ENCODE peak calls at places on chromosomes 12 and 14, in eight cellular contexts. V is amniotic stem cell, P is right lobe of liver, T is stromal cell of bone marrow, S is H7, F is A673, E is brain microvascular endothelial cell, N is choroid plexus epithelial cell. I is an unnamed sample.

GRCh38 chr12:14099994-14100393 is 118.6 kb upstream of the GRIN2B start:
- DNase-seq in V (no peak), P (no peak), T (no peak), S (no peak), F (no peak), E (no peak), N (no peak), I (no peak)

GRCh38 chr12:120903382-120903817 is 758 bp downstream of the SPPL3 start:
- DNase-seq in V (no peak), P (peak), T (no peak), S (peak), F (peak), E (peak), N (peak), I (no peak)

GRCh38 chr14:53850714-53851296 is 105.8 kb downstream of the BMP4 start:
- DNase-seq in V (peak), P (no peak), T (peak), S (no peak), F (no peak), E (peak), N (peak), I (no peak)

GRCh38 chr12:15842106-15842505 is 40.1 kb upstream of the STRAP start:
- DNase-seq in V (no peak), P (no peak), T (peak), S (no peak), F (no peak), E (peak), N (peak), I (no peak)

GRCh38 chr12:75974323-75975273 is 57.0 kb downstream of the PHLDA1 start:
- DNase-seq in V (no peak), P (no peak), T (no peak), S (no peak), F (peak), E (no peak), N (no peak), I (no peak)

GRCh38 chr14:61533513-61534255 is 161.6 kb upstream of the HIF1A start:
- DNase-seq in V (no peak), P (no peak), T (no peak), S (no peak), F (no peak), E (no peak), N (no peak), I (no peak)

GRCh38 chr12:1739368-1739767 is 48.5 kb downstream of the ADIPOR2 start:
- DNase-seq in V (no peak), P (no peak), T (no peak), S (no peak), F (no peak), E (no peak), N (no peak), I (no peak)

GRCh38 chr12:27610380-27610779 is 85.9 kb upstream of the REP15 start:
- DNase-seq in V (no peak), P (no peak), T (peak), S (no peak), F (peak), E (no peak), N (peak), I (no peak)

GRCh38 chr12:62210422-62210821 is 49.8 kb upstream of the USP15 start:
- DNase-seq in V (peak), P (peak), T (peak), S (peak), F (peak), E (peak), N (peak), I (peak)

GRCh38 chr14:71478542-71478941 is 453.7 kb upstream of the RGS6 start:
- DNase-seq in V (no peak), P (no peak), T (peak), S (no peak), F (no peak), E (peak), N (peak), I (no peak)

GRCh38 chr12:121992059-121992879 is 29.4 kb upstream of the BCL7A start:
- DNase-seq in V (peak), P (no peak), T (peak), S (peak), F (no peak), E (peak), N (peak), I (no peak)

GRCh38 chr12:94615284-94616216 is 34.8 kb downstream of the TMCC3 start:
- DNase-seq in V (no peak), P (peak), T (peak), S (no peak), F (peak), E (peak), N (peak), I (peak)

GRCh38 chr12:111274820-111275219 is 94.1 kb downstream of the PHETA1 start:
- DNase-seq in V (no peak), P (no peak), T (no peak), S (peak), F (peak), E (no peak), N (peak), I (peak)

GRCh38 chr14:100587763-100588411 is 670 bp upstream of the BEGAIN start:
- DNase-seq in V (no peak), P (no peak), T (no peak), S (no peak), F (peak), E (no peak), N (no peak), I (no peak)

GRCh38 chr12:31647106-31647505 is 12.4 kb upstream of the ETFBKMT start:
- DNase-seq in V (no peak), P (no peak), T (no peak), S (no peak), F (no peak), E (no peak), N (no peak), I (no peak)

GRCh38 chr12:52372216-52373154 is 5.2 kb upstream of the KRT85 start:
- DNase-seq in V (peak), P (peak), T (peak), S (peak), F (peak), E (peak), N (peak), I (peak)

GRCh38 chr12:119686776-119687175 is 18.8 kb downstream of the PRKAB1 start:
- DNase-seq in V (no peak), P (no peak), T (no peak), S (no peak), F (no peak), E (no peak), N (no peak), I (no peak)

GRCh38 chr14:32941668-32942065 is 3.0 kb downstream of the NPAS3 start:
- DNase-seq in V (no peak), P (no peak), T (no peak), S (no peak), F (peak), E (no peak), N (no peak), I (no peak)

GRCh38 chr12:121712462-121713256 is at the start of gene TMEM120B:
- DNase-seq in V (peak), P (peak), T (peak), S (peak), F (peak), E (peak), N (peak), I (peak)

GRCh38 chr14:85529803-85530574 is at the start of gene FLRT2:
- DNase-seq in V (peak), P (peak), T (no peak), S (peak), F (peak), E (peak), N (peak), I (no peak)

GRCh38 chr14:93655078-93655750 is 133.1 kb downstream of the PRIMA1 start:
- DNase-seq in V (peak), P (no peak), T (peak), S (peak), F (peak), E (peak), N (peak), I (peak)

GRCh38 chr14:31705731-31706130 is 144.5 kb downstream of the NUBPL start:
- DNase-seq in V (no peak), P (no peak), T (no peak), S (no peak), F (no peak), E (no peak), N (no peak), I (no peak)